ENCODE peak calls at places on chromosomes 2 and 18, in five cellular contexts. B is H9, O is mesendoderm, E is IMR-90, C is H1. S is an unnamed sample.

GRCh38 chr2:98708396-98709186 is 22.3 kb downstream of the MGAT4A start:
- DNase-seq in B (no peak), O (no peak), E (no peak), C (no peak), S (no peak)

GRCh38 chr18:8478166-8478967 is 130.9 kb upstream of the RAB12 start:
- DNase-seq in B (peak), O (peak), E (peak), C (peak), S (peak)

GRCh38 chr2:121099329-121100318 is 185.4 kb downstream of the TFCP2L1 start:
- DNase-seq in B (peak), O (peak), E (no peak), C (peak), S (no peak)

GRCh38 chr2:24785704-24786321 is 7.4 kb downstream of the PTRHD1 start:
- DNase-seq in B (no peak), O (no peak), E (no peak), C (no peak), S (no peak)

GRCh38 chr18:77422974-77423373 is 173.3 kb downstream of the GALR1 start:
- DNase-seq in B (no peak), O (peak), E (no peak), C (no peak), S (no peak)

GRCh38 chr2:160670618-160671017 is 177.0 kb upstream of the RBMS1 start:
- DNase-seq in B (no peak), O (no peak), E (no peak), C (no peak), S (no peak)

GRCh38 chr18:68840554-68841263 is 42.8 kb downstream of the CCDC102B start:
- DNase-seq in B (no peak), O (peak), E (peak), C (no peak), S (peak)

GRCh38 chr2:230907361-230908093 is 17.5 kb downstream of the GPR55 start:
- DNase-seq in B (peak), O (no peak), E (no peak), C (no peak), S (no peak)

GRCh38 chr18:77177009-77177408 is 44.4 kb upstream of the MBP start:
- DNase-seq in B (no peak), O (no peak), E (peak), C (no peak), S (no peak)

GRCh38 chr2:109322111-109322510 is 193.1 kb downstream of the SH3RF3 start:
- DNase-seq in B (no peak), O (no peak), E (peak), C (no peak), S (no peak)

GRCh38 chr18:6146309-6146661 is 251.0 kb upstream of the TMEM200C start:
- DNase-seq in B (no peak), O (no peak), E (no peak), C (no peak), S (no peak)

GRCh38 chr2:147679664-147680502 is 164.9 kb upstream of the ACVR2A start:
- DNase-seq in B (no peak), O (no peak), E (peak), C (no peak), S (no peak)

GRCh38 chr2:208179028-208179609 is 10.7 kb downstream of the C2orf80 start:
- DNase-seq in B (no peak), O (peak), E (no peak), C (no peak), S (no peak)

GRCh38 chr2:121579326-121579725 is 48.6 kb downstream of the RNU4ATAC start:
- DNase-seq in B (no peak), O (peak), E (no peak), C (no peak), S (no peak)

GRCh38 chr2:215919624-215920243 is 93.6 kb downstream of the MREG start:
- DNase-seq in B (no peak), O (no peak), E (no peak), C (no peak), S (no peak)

GRCh38 chr2:61736982-61737381 is 116.9 kb downstream of the FAM161A start:
- DNase-seq in B (no peak), O (no peak), E (no peak), C (no peak), S (no peak)

GRCh38 chr2:59025157-59025757 is 784.1 kb upstream of the FANCL start:
- DNase-seq in B (peak), O (peak), E (peak), C (peak), S (peak)

GRCh38 chr2:150567771-150568278 is 80.4 kb upstream of the RND3 start:
- DNase-seq in B (no peak), O (no peak), E (peak), C (no peak), S (no peak)

GRCh38 chr2:54836477-54836876 is 113.0 kb downstream of the EML6 start:
- DNase-seq in B (no peak), O (no peak), E (no peak), C (no peak), S (no peak)

GRCh38 chr2:30708491-30709290 is 98.6 kb downstream of the CAPN13 start:
- DNase-seq in B (peak), O (no peak), E (peak), C (peak), S (no peak)

GRCh38 chr2:68237404-68237803 is 14.9 kb downstream of the PPP3R1 start:
- DNase-seq in B (no peak), O (no peak), E (peak), C (no peak), S (no peak)

GRCh38 chr2:3738454-3738853 is 35.1 kb downstream of the DCDC2C start:
- DNase-seq in B (peak), O (peak), E (peak), C (no peak), S (no peak)

GRCh38 chr2:238964544-238965113 is 116.7 kb downstream of the TWIST2 start:
- DNase-seq in B (no peak), O (no peak), E (no peak), C (no peak), S (no peak)

GRCh38 chr2:15780912-15781574 is 159.3 kb upstream of the MYCN start:
- DNase-seq in B (peak), O (peak), E (no peak), C (no peak), S (no peak)

GRCh38 chr2:67158718-67159117 is 238.4 kb upstream of the ETAA1 start:
- DNase-seq in B (no peak), O (no peak), E (no peak), C (no peak), S (no peak)

GRCh38 chr18:70431203-70431624 is 142.4 kb downstream of the SOCS6 start:
- DNase-seq in B (no peak), O (peak), E (peak), C (no peak), S (no peak)

GRCh38 chr2:71589763-71590162 is 136.4 kb downstream of the DYSF start:
- DNase-seq in B (no peak), O (peak), E (no peak), C (no peak), S (peak)

GRCh38 chr18:32998285-32998684 is 225.5 kb upstream of the KLHL14 start:
- DNase-seq in B (no peak), O (peak), E (no peak), C (no peak), S (no peak)
- H3K18ac ChIP-seq in B (no peak), O (no peak), E (no peak), C (no peak), S (no peak)

DNA sequence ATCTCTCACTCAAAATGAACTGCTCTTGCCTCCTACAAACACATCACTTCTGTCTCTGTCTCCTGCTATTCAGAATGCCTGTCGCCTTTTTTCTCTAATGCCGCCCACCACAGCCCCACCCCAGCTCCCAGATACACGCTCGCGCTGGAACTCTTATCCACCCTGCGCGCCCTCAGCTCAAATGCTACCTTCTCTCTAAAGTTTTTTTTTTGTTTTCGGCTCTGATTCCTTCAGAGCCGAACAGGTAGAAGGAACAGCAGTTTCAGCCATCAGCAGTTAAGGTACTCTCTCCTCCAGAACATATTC is 3.9 kb upstream of the SOS1 start:
- DNase-seq in B (no peak), O (no peak), E (no peak), C (no peak), S (no peak)
- H2BK5ac ChIP-seq in B (no peak), O (peak), E (peak), C (peak), S (no peak)

GRCh38 chr2:9204939-9205338 is 1.7 kb upstream of the ASAP2 start:
- DNase-seq in B (no peak), O (no peak), E (no peak), C (no peak), S (no peak)

GRCh38 chr2:9206991-9207640 is 504 bp downstream of the ASAP2 start:
- DNase-seq in B (no peak), O (peak), E (no peak), C (peak), S (peak)

GRCh38 chr2:9203876-9204275 is 2.7 kb upstream of the ASAP2 start:
- DNase-seq in B (no peak), O (no peak), E (no peak), C (no peak), S (no peak)

GRCh38 chr2:9205963-9206948 is at the start of gene ASAP2:
- DNase-seq in B (peak), O (peak), E (peak), C (peak), S (peak)

GRCh38 chr2:9205481-9205880 is 1.1 kb upstream of the ASAP2 start:
- DNase-seq in B (no peak), O (no peak), E (no peak), C (no peak), S (no peak)
- H3K18ac ChIP-seq in B (no peak), O (peak), E (no peak), C (no peak), S (no peak)

GRCh38 chr2:26068602-26069298 is 34.9 kb downstream of the RAB10 start:
- DNase-seq in B (no peak), O (peak), E (peak), C (no peak), S (no peak)
- H2BK5ac ChIP-seq in B (no peak), O (peak), E (peak), C (no peak), S (no peak)

GRCh38 chr2:163266772-163267171 is 428.2 kb upstream of the KCNH7 start:
- DNase-seq in B (no peak), O (no peak), E (peak), C (no peak), S (no peak)

GRCh38 chr2:163265562-163265961 is 427.0 kb upstream of the KCNH7 start:
- DNase-seq in B (no peak), O (no peak), E (no peak), C (no peak), S (no peak)

GRCh38 chr2:163264376-163264775 is 425.8 kb upstream of the KCNH7 start:
- DNase-seq in B (no peak), O (no peak), E (peak), C (no peak), S (no peak)

DNA sequence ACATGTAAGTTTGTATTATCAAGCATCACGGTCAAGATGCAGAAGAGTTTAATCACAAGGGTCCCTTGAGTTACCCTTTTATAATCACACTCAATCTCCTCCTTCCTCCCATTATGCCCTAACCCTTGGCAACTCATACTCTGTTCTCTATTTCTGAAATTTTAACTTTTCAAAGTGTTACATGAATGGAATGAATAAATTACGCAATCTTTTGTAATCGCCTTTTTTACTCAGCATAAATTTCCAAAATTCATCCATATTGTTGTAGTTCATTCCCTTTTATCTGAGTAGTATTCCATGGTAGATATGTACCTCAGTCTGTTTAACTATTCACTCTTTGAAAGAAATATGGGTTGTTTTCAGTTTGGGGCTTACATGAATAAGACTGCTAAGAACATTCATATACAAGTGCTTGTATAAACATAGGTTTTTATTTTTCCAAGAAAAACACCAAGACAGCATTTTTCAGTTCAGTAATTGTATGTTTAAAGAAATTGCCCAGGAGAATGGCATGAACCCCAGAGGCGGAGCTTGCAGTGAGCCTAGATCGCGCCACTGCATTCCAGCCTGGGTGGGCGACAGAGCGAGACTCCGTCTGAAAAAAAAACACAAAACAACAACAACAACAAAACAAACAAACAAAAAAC is 430.9 kb upstream of the KCNH7 start:
- DNase-seq in B (no peak), O (no peak), E (no peak), C (no peak), S (no peak)
- H3K18ac ChIP-seq in B (no peak), O (no peak), E (no peak), C (no peak), S (no peak)

GRCh38 chr2:220134756-220135534 is 507.5 kb downstream of the SLC4A3 start:
- DNase-seq in B (no peak), O (no peak), E (peak), C (peak), S (no peak)
- H2BK5ac ChIP-seq in B (no peak), O (no peak), E (no peak), C (no peak), S (no peak)

GRCh38 chr2:675982-676646 is 1.1 kb downstream of the TMEM18 start:
- DNase-seq in B (peak), O (peak), E (peak), C (peak), S (no peak)
- H3K18ac ChIP-seq in B (no peak), O (no peak), E (peak), C (peak), S (peak)

GRCh38 chr18:11749305-11749704 is 60.2 kb downstream of the GNAL start:
- DNase-seq in B (no peak), O (no peak), E (no peak), C (no peak), S (no peak)

GRCh38 chr18:11752116-11752911 is 63.2 kb downstream of the GNAL start:
- DNase-seq in B (peak), O (peak), E (peak), C (peak), S (peak)

GRCh38 chr18:11750171-11750570 is 61.1 kb downstream of the GNAL start:
- DNase-seq in B (no peak), O (no peak), E (no peak), C (no peak), S (no peak)

GRCh38 chr18:11750581-11751304 is 61.7 kb downstream of the GNAL start:
- DNase-seq in B (no peak), O (no peak), E (no peak), C (no peak), S (no peak)

GRCh38 chr18:11751305-11752115 is 62.4 kb downstream of the GNAL start:
- DNase-seq in B (peak), O (peak), E (no peak), C (peak), S (no peak)
- H2BK5ac ChIP-seq in B (no peak), O (no peak), E (no peak), C (peak), S (no peak)

GRCh38 chr2:85867121-85867520 is 21.7 kb downstream of the ST3GAL5 start:
- DNase-seq in B (no peak), O (no peak), E (no peak), C (no peak), S (no peak)

GRCh38 chr2:85866165-85866659 is 22.6 kb downstream of the ST3GAL5 start:
- DNase-seq in B (no peak), O (no peak), E (no peak), C (no peak), S (no peak)

GRCh38 chr2:85867556-85868292 is 21.1 kb downstream of the ST3GAL5 start:
- DNase-seq in B (no peak), O (peak), E (no peak), C (no peak), S (no peak)

GRCh38 chr2:85864654-85865053 is 24.1 kb downstream of the ST3GAL5 start:
- DNase-seq in B (no peak), O (no peak), E (no peak), C (no peak), S (no peak)

DNA sequence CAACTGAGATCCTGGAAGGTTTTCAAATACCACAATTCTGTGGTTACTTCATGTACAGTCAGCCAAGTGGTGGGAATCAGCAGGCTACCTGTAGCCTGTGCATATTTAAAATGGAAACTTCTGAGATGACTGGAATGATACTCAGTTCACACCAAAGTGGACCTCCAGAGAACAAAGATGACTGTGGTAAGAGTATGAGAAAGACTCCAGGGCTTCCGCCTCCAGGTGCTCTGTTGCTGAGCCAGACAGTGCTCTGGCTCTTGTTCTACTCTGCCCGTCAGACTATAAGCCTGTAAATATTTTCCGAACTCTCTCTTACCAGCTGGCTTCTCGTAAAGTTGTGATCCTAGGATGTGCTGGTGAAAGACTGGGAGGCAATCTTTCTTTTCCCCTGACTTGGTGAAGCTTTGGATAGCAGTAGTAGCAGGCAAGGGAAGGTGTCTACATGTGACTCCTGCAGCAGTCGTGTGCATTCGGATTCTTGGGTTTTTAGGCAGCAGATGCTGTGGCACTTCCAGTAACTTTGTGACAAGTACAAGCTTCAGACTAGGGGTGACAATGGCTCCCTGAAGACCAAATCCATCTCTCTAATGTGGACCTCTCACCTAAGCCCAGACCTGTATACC is 23.1 kb downstream of the ST3GAL5 start:
- DNase-seq in B (no peak), O (no peak), E (peak), C (no peak), S (no peak)
- H3K18ac ChIP-seq in B (no peak), O (no peak), E (no peak), C (no peak), S (no peak)

S was measured in neuronal stem cell.